ENCODE peak calls at places on chromosomes 7 and 10, in four cellular contexts. I is ovary, U is body of pancreas, Z is sigmoid colon. K is an unnamed sample.

GRCh38 chr10:90398551-90398950 is 459.3 kb downstream of the HTR7 start:
- DNase-seq in U (no peak), I (no peak), Z (no peak), K (no peak)

GRCh38 chr7:71303566-71303965 is 171.6 kb downstream of the GALNT17 start:
- DNase-seq in U (no peak), I (peak), Z (no peak), K (no peak)

GRCh38 chr10:62577666-62578291 is 203.6 kb downstream of the ZNF365 start:
- DNase-seq in Z (no peak), U (no peak), I (no peak), K (no peak)

GRCh38 chr7:79376297-79377025 is 77.0 kb downstream of the MAGI2 start:
- DNase-seq in I (no peak), Z (no peak), U (no peak), K (no peak)

GRCh38 chr7:157250605-157251228 is 86.1 kb upstream of the DNAJB6 start:
- DNase-seq in Z (no peak), U (peak), I (no peak), K (no peak)

GRCh38 chr7:76155938-76156337 is 45.8 kb upstream of the SRRM3 start:
- DNase-seq in Z (peak), I (no peak), U (peak), K (peak)

GRCh38 chr10:112295853-112296830 is 12.9 kb downstream of the TECTB start:
- DNase-seq in U (no peak), I (no peak), Z (no peak), K (no peak)

GRCh38 chr10:69938541-69938991 is 114.1 kb upstream of the MACROH2A2 start:
- DNase-seq in U (peak), Z (no peak), I (no peak), K (no peak)

GRCh38 chr10:72062341-72062740 is 26.0 kb downstream of the SPOCK2 start:
- DNase-seq in I (peak), Z (no peak), U (no peak), K (no peak)

GRCh38 chr7:17640730-17641377 is 299.4 kb downstream of the SNX13 start:
- DNase-seq in U (peak), I (no peak), Z (no peak), K (no peak)

GRCh38 chr7:2109936-2110585 is 122.7 kb downstream of the MAD1L1 start:
- DNase-seq in I (no peak), U (no peak), Z (no peak), K (no peak)

GRCh38 chr7:130277763-130278643 is 11.3 kb downstream of the CPA2 start:
- DNase-seq in U (peak), I (peak), Z (peak), K (no peak)

GRCh38 chr7:123802249-123802648 is 42.7 kb upstream of the HYAL4 start:
- DNase-seq in U (no peak), I (no peak), Z (no peak), K (no peak)

GRCh38 chr7:15929406-15929805 is 242.9 kb upstream of the MEOX2 start:
- DNase-seq in I (no peak), Z (no peak), U (no peak), K (no peak)

GRCh38 chr7:127907110-127907509 is 124.1 kb downstream of the LRRC4 start:
- DNase-seq in I (no peak), U (no peak), Z (no peak), K (no peak)

GRCh38 chr10:124588736-124589451 is 127.3 kb downstream of the LHPP start:
- DNase-seq in I (peak), Z (no peak), U (peak), K (no peak)

GRCh38 chr10:79149662-79150443 is 81.1 kb downstream of the ZMIZ1 start:
- DNase-seq in Z (peak), I (peak), U (peak), K (peak)

GRCh38 chr10:49379596-49380410 is 16.1 kb downstream of the DRGX start:
- DNase-seq in I (no peak), Z (no peak), U (no peak), K (no peak)

GRCh38 chr7:23434147-23434676 is 36.1 kb downstream of the IGF2BP3 start:
- DNase-seq in Z (no peak), I (no peak), U (no peak), K (no peak)

GRCh38 chr7:16655394-16655793 is 9.4 kb downstream of the BZW2 start:
- DNase-seq in I (no peak), U (no peak), Z (no peak), K (no peak)

GRCh38 chr7:121860953-121861352 is 12.0 kb upstream of the PTPRZ1 start:
- DNase-seq in U (no peak), I (no peak), Z (no peak), K (no peak)

GRCh38 chr7:2873146-2873545 is 29.0 kb upstream of the GNA12 start:
- DNase-seq in I (no peak), Z (no peak), U (no peak), K (no peak)

GRCh38 chr10:22346087-22346661 is 878 bp downstream of the SPAG6 start:
- DNase-seq in Z (no peak), U (no peak), I (no peak), K (no peak)
- H3K4me3 ChIP-seq in Z (no peak), U (no peak), I (no peak), K (no peak)

GRCh38 chr7:30908681-30909080 is 3.0 kb upstream of the AQP1 start:
- DNase-seq in Z (no peak), I (no peak), U (peak), K (no peak)
- TF ChIP-seq CTCF in Z (no peak), I (no peak), U (no peak), K (no peak)

GRCh38 chr10:121800831-121801230 is 127.0 kb downstream of the ATE1 start:
- DNase-seq in Z (no peak), I (no peak), U (no peak), K (no peak)

GRCh38 chr10:121797490-121797889 is 130.3 kb downstream of the ATE1 start:
- DNase-seq in Z (no peak), U (no peak), I (no peak), K (no peak)

GRCh38 chr10:121800146-121800545 is 127.7 kb downstream of the ATE1 start:
- DNase-seq in I (no peak), Z (no peak), U (no peak), K (no peak)

GRCh38 chr10:121792198-121792597 is 135.6 kb downstream of the ATE1 start:
- DNase-seq in I (no peak), Z (no peak), U (no peak), K (no peak)

DNA sequence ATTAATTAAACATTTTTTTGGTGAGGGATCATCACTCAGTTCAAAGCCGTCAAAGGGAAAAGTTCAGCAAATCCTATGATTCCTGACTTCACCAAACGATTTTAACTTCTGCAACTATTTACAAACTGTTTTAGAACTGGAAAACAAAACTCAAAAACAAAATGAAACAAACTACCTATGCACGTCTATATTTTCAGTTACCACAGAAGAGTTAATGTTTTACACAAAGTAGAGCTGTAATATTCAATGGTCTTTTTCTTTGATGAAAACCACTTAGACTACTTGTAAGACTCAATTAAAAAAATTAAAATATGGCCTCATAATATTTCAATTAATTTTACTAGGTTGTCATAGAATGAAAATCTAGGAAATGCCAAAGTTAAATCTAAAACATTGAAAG is 131.5 kb downstream of the ATE1 start:
- DNase-seq in Z (no peak), U (no peak), I (no peak), K (no peak)
- TF ChIP-seq POLR2A in Z (no peak), U (no peak), I (no peak), K (no peak)

GRCh38 chr7:112163021-112163310 is 43.2 kb downstream of the DOCK4 start:
- DNase-seq in I (no peak), U (no peak), Z (no peak), K (no peak)
- H3K4me3 ChIP-seq in I (no peak), U (no peak), Z (no peak), K (no peak)

GRCh38 chr7:27739301-27739913 is 555 bp upstream of the TAX1BP1 start:
- DNase-seq in U (no peak), Z (no peak), I (no peak), K (no peak)
- TF ChIP-seq CTCF in U (no peak), Z (no peak), I (no peak), K (no peak)

GRCh38 chr10:30529373-30529998 is 95.5 kb downstream of the MAP3K8 start:
- DNase-seq in U (peak), Z (peak), I (no peak), K (peak)
- TF ChIP-seq POLR2A in U (no peak), Z (no peak), I (no peak), K (no peak)

GRCh38 chr7:107559864-107560263 is 3.9 kb downstream of the COG5 start:
- DNase-seq in Z (no peak), U (no peak), I (no peak), K (no peak)
- H3K4me3 ChIP-seq in Z (no peak), U (no peak), I (no peak), K (no peak)

GRCh38 chr7:64685741-64686140 is 19.8 kb downstream of the ZNF107 start:
- DNase-seq in I (no peak), Z (no peak), U (no peak), K (peak)

GRCh38 chr7:64686493-64687184 is 20.7 kb downstream of the ZNF107 start:
- DNase-seq in Z (no peak), U (no peak), I (no peak), K (no peak)

GRCh38 chr7:64687249-64687648 is 21.3 kb downstream of the ZNF107 start:
- DNase-seq in Z (no peak), U (no peak), I (no peak), K (no peak)

DNA sequence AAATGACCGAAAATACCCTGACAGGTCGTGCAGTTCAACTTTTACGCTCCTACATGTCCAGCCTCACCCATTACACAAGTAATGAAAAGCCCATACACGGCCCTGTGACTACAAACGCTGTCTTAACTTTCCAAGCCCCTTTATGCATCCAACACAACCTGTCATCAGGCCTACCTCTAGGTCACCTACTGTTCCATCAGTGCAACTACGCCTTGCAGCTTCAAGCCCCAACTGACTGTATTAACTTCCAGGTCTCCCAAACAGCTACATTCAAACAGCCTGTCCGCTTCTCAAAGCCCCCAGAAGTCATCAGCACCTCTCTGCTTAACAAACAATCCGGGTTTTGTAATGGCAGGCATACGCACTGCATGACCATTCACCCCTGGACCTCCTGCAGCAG is 19.2 kb downstream of the ZNF107 start:
- DNase-seq in I (no peak), U (no peak), Z (no peak), K (no peak)
- TF ChIP-seq CTCF in I (no peak), U (no peak), Z (no peak), K (no peak)

DNA sequence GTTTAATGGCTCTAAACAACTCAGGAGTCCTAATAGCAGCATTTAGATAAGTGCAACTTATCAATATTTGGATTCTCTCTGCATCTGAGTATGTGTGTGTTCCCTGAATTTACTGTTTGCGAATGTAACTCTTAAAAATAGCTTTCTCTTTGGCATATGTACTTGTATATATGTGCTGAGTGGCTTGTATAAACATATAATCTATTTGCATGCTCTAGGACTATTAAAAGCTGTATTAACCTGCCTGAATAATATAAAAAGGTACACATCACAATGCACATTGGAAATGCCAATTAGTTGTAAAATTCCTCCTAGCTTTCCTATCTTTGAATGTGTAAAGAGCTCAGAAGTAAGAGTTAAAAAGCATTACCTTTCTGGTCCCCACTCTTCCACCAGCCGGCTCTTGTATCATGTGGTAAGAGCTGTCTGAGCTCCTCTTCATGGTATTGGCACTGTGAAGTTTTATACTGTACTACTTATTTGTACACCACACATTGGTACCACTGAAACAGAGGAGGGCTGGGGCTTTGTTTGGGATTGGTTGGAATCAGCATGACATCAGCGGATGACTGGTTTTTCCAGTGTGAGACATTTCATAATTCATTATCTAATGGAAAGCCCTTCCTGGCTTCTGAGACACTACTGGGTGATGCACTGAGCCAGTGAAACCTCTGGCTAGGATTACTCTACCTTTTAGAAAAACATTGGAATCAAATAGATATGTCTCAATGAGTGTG is at the start of gene INHBA:
- DNase-seq in Z (no peak), U (no peak), I (no peak), K (no peak)
- TF ChIP-seq POLR2A in Z (no peak), U (no peak), I (no peak), K (no peak)